ENCODE peak calls at places on chromosomes 13 and 19, in nine cellular contexts. Y is HFF-Myc; Q is lung microvascular endothelial cell; E is stimulated activated CD8-positive, alpha-beta memory T cell treated with anti-CD3 and anti-CD28 coated beads, Interleukin-2, amount 100 ng/mL, for 1 hour; B is stromal cell of bone marrow; C is smooth muscle cell of the brain vasculature; R is epithelial cell of esophagus; G is kidney; S is GM23248. V is an unnamed sample.

GRCh38 chr13:20882206-20882605 is 20.3 kb downstream of the XPO4 start:
- DNase-seq in S (no peak), E (no peak), R (peak), B (no peak), G (no peak), C (no peak), Y (peak), Q (no peak), V (no peak)

GRCh38 chr19:39170398-39171231 is 26.1 kb upstream of the NCCRP1 start:
- DNase-seq in G (no peak), S (no peak), Q (no peak), C (no peak), E (no peak), B (no peak), Y (no peak), R (no peak), V (no peak)

GRCh38 chr19:49746206-49746958 is 16.7 kb downstream of the TSKS start:
- DNase-seq in Q (peak), S (peak), R (peak), B (no peak), Y (no peak), G (peak), C (no peak), E (peak), V (no peak)

GRCh38 chr13:112722433-112723250 is 32.8 kb downstream of the ATP11A start:
- DNase-seq in Q (peak), G (peak), E (no peak), C (no peak), R (peak), B (no peak), S (peak), Y (no peak), V (peak)

GRCh38 chr13:37747071-37747612 is 122.4 kb downstream of the TRPC4 start:
- DNase-seq in R (peak), C (peak), Q (peak), B (peak), S (peak), E (no peak), G (no peak), Y (peak), V (no peak)

GRCh38 chr13:99320693-99321481 is 13.7 kb upstream of the GPR183 start:
- DNase-seq in G (no peak), Q (peak), Y (peak), B (peak), C (peak), R (peak), S (peak), E (no peak), V (no peak)

GRCh38 chr19:13299838-13300237 is 149.6 kb downstream of the IER2 start:
- DNase-seq in G (no peak), E (no peak), Y (no peak), C (no peak), Q (no peak), B (no peak), R (peak), S (no peak), V (no peak)

GRCh38 chr19:57165846-57166245 is 1.4 kb downstream of the DUXA start:
- DNase-seq in B (no peak), R (peak), E (no peak), C (no peak), Y (no peak), G (no peak), Q (no peak), S (peak), V (no peak)

GRCh38 chr19:35138305-35138799 is 272 bp upstream of the FXYD1 start:
- DNase-seq in Q (no peak), R (no peak), B (no peak), C (no peak), G (peak), E (no peak), Y (no peak), S (no peak), V (no peak)

GRCh38 chr19:48424694-48425219 is 21.0 kb upstream of the GRWD1 start:
- DNase-seq in C (no peak), Y (no peak), B (no peak), R (peak), Q (peak), S (peak), E (no peak), G (no peak), V (no peak)

GRCh38 chr13:30140973-30141372 is 166.4 kb downstream of the KATNAL1 start:
- DNase-seq in Q (no peak), Y (no peak), B (no peak), S (no peak), E (no peak), G (no peak), C (no peak), R (no peak), V (no peak)

V was measured in keratinocyte.